ENCODE peak calls at places on chromosomes 7 and 10, in five cellular contexts. Q is PC-3, P is retinal pigment epithelial cell, D is A673, W is astrocyte of the cerebellum. V is an unnamed sample.

GRCh38 chr7:2024227-2024918 is 208.4 kb downstream of the MAD1L1 start:
- DNase-seq in P (no peak), Q (no peak), D (no peak), W (no peak), V (no peak)

GRCh38 chr10:101014230-101014884 is 14.7 kb downstream of the LZTS2 start:
- DNase-seq in P (no peak), Q (peak; percentile 78), D (peak; percentile 83), W (no peak), V (no peak)

GRCh38 chr10:131818510-131819234 is 82.1 kb upstream of the PPP2R2D start:
- DNase-seq in W (no peak), P (no peak), D (no peak), Q (no peak), V (no peak)

GRCh38 chr10:74863508-74863907 is 37.1 kb downstream of the KAT6B start:
- DNase-seq in P (no peak), Q (no peak), D (no peak), W (no peak), V (no peak)

GRCh38 chr10:75283150-75284096 is 47.7 kb upstream of the COMTD1 start:
- DNase-seq in D (peak; percentile 55), Q (no peak), P (no peak), W (peak; percentile 56), V (no peak)

GRCh38 chr7:12146813-12147212 is 64.3 kb upstream of the TMEM106B start:
- DNase-seq in W (no peak), Q (no peak), D (no peak), P (no peak), V (no peak)

GRCh38 chr7:140564643-140565042 is 76.0 kb downstream of the DENND2A start:
- DNase-seq in D (no peak), Q (peak; percentile 66), P (peak; percentile 66), W (no peak), V (peak; percentile 89)

GRCh38 chr10:22630229-22631174 is 83.9 kb downstream of the PIP4K2A start:
- DNase-seq in P (no peak), Q (no peak), W (no peak), D (peak; percentile 65), V (no peak)

GRCh38 chr7:5397657-5398237 is 25.9 kb downstream of the TNRC18 start:
- DNase-seq in W (no peak), P (no peak), D (no peak), Q (no peak), V (no peak)

GRCh38 chr7:3200504-3200903 is 100.5 kb upstream of the SDK1 start:
- DNase-seq in D (peak; percentile 57), P (no peak), Q (peak; percentile 39), W (peak; percentile 37), V (no peak)

GRCh38 chr7:122886357-122887081 is at the start of gene CADPS2:
- DNase-seq in D (peak; percentile 96), W (peak; percentile 68), P (peak; percentile 45), Q (peak; percentile 71), V (peak; percentile 42)

GRCh38 chr10:129831150-129831549 is 132.9 kb downstream of the EBF3 start:
- DNase-seq in Q (no peak), D (no peak), W (no peak), P (no peak), V (no peak)

GRCh38 chr7:97576043-97576442 is 155.8 kb upstream of the TAC1 start:
- DNase-seq in D (no peak), P (no peak), Q (no peak), W (no peak), V (no peak)

GRCh38 chr7:44318296-44318695 is 7.1 kb downstream of the CAMK2B start:
- DNase-seq in D (no peak), P (no peak), Q (no peak), W (no peak), V (no peak)

GRCh38 chr7:99707096-99707495 is 27.3 kb upstream of the CYP3A5 start:
- DNase-seq in D (no peak), P (peak; percentile 2), W (no peak), Q (no peak), V (no peak)

GRCh38 chr10:76977046-76977445 is 660.6 kb downstream of the KCNMA1 start:
- DNase-seq in W (no peak), Q (no peak), D (no peak), P (no peak), V (no peak)

GRCh38 chr7:80182630-80183276 is 48.1 kb downstream of the GNAI1 start:
- DNase-seq in Q (peak; percentile 50), D (peak; percentile 20), P (no peak), W (no peak), V (no peak)

GRCh38 chr10:95384011-95384704 is 93.4 kb upstream of the PDLIM1 start:
- DNase-seq in D (no peak), Q (no peak), P (no peak), W (no peak), V (no peak)

GRCh38 chr7:148862481-148862880 is 21.6 kb downstream of the EZH2 start:
- DNase-seq in D (no peak), Q (no peak), W (no peak), P (no peak), V (no peak)

GRCh38 chr7:18123508-18124239 is 96.0 kb upstream of the PRPS1L1 start:
- DNase-seq in P (no peak), W (no peak), Q (no peak), D (no peak), V (no peak)

GRCh38 chr10:13053794-13054462 is 46.0 kb upstream of the OPTN start:
- DNase-seq in D (no peak), P (no peak), Q (peak; percentile 13), W (no peak), V (no peak)

GRCh38 chr10:6721480-6721879 is 141.4 kb upstream of the PRKCQ start:
- DNase-seq in D (peak; percentile 93), W (peak; percentile 85), P (peak; percentile 89), Q (peak; percentile 54), V (peak; percentile 86)

GRCh38 chr7:22214000-22214399 is 143.0 kb downstream of the RAPGEF5 start:
- DNase-seq in W (no peak), P (no peak), D (no peak), Q (no peak), V (no peak)

GRCh38 chr10:76035728-76036409 is 604.4 kb downstream of the LRMDA start:
- DNase-seq in Q (no peak), W (no peak), P (no peak), D (no peak), V (no peak)

GRCh38 chr7:44380179-44380830 is 54.9 kb upstream of the CAMK2B start:
- DNase-seq in D (no peak), P (no peak), Q (no peak), W (no peak), V (no peak)

GRCh38 chr7:140403878-140404564 is at the start of gene RAB19:
- DNase-seq in P (no peak), W (no peak), D (no peak), Q (peak; percentile 53), V (no peak)

GRCh38 chr10:133420028-133420427 is 4.4 kb downstream of the SPRN start:
- DNase-seq in P (no peak), W (no peak), D (no peak), Q (no peak), V (no peak)

GRCh38 chr7:34162676-34163075 is 257.3 kb downstream of the BMPER start:
- DNase-seq in P (no peak), D (peak; percentile 30), W (no peak), Q (no peak), V (no peak)
- TF ChIP-seq CTCF in P (no peak), D (no peak), W (no peak), Q (no peak), V (no peak)

DNA sequence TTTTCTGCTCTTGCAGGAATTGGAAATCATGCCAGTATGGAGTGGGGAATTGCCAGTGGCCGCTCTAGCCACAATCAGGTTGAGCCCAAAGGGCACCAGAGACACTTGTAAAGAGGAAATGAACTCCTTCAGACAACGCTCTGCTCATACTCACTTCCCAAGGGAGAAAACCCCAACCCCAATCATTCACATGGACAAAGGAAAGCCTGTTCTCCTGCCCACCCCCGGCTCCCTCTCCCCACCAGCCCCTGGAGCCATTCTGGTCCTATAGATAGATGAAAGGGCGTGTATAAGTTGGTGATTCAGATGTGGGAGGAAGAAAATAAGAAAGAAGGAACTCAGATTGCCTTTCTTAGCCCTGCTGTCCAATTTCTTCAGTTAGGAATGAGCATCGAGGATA is 57.4 kb downstream of the GFRA1 start:
- DNase-seq in Q (no peak), W (no peak), D (no peak), P (no peak), V (no peak)
- H3K4me3 ChIP-seq in Q (no peak overlapping the region), W (no peak overlapping the region), D (no peak overlapping the region), P (no peak overlapping the region), V (no peak overlapping the region)

GRCh38 chr10:73653195-73653594 is 2.6 kb downstream of the SYNPO2L start:
- DNase-seq in W (no peak), Q (no peak), D (no peak), P (no peak), V (no peak)

GRCh38 chr10:73650537-73651331 is 5.1 kb downstream of the SYNPO2L start:
- DNase-seq in Q (peak; percentile 53), W (peak; percentile 49), D (no peak), P (no peak), V (no peak)

GRCh38 chr10:73655257-73655989 is 406 bp downstream of the SYNPO2L start:
- DNase-seq in P (no peak), W (no peak), Q (peak; percentile 14), D (no peak), V (no peak)

GRCh38 chr10:73655990-73656298 is at the start of gene SYNPO2L:
- DNase-seq in Q (no peak), W (no peak), D (no peak), P (no peak), V (no peak)

GRCh38 chr10:73653701-73654100 is 2.1 kb downstream of the SYNPO2L start:
- DNase-seq in W (no peak), P (no peak), Q (peak; percentile 89), D (peak; percentile 43), V (no peak)
- TF ChIP-seq CTCF in W (peak; percentile 12), P (no peak), Q (peak; percentile 95), D (peak; percentile 17), V (peak; percentile 21)

DNA sequence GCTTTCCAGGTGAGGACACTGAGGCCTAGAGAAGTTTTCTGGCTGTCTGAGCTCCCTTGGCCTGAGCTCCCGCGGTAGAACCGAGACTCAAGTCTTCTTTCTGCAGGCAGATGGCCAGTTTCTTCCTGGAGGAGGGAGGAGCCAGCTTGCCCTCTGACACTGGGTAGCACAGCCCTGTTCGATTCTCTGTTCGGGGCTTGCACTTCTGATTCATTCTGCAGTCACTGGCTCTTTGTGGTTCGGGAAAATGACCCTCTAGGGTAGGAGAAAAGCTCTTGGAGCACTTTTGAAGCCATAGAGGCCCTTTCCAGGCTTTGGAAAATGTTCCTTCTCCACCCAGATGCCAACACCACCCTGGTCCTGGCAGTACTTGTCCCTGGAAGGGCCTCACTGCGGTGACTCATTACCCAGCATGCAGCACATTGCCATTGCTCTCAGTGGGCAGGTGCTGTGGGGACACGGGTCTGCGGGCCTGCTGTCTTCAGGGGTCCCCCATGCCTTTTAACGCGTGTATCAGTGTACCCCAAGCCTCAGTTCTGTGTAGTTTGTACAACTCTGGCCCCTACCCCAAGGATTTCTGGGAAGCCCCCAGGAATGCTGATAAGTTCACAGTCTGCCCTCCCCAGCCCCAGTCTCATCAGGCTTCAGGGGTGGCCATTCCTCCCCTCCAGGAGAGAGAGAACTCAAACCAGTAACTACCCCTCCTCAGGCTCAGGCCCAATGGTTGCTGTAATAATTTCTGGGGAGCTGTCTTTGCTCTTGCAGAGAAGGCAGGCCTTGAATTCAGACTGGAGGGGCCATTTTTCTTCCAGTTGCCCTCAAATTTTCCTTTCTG is 11.9 kb downstream of the CHST3 start:
- DNase-seq in P (peak; percentile 71), D (no peak), W (no peak), Q (peak; percentile 72), V (no peak)
- H3K4me3 ChIP-seq in P (no peak overlapping the region), D (no peak overlapping the region), W (no peak overlapping the region), Q (peak overlapping the region; percentile 13), V (no peak overlapping the region)

V was measured in kidney epithelial cell.